ENCODE peak calls at places on chromosome 2, in seven cellular contexts. M, Y, N, Z, S, K and B are unnamed samples.

GRCh38 chr2:159265171-159265576 is 21.3 kb downstream of the WDSUB1 start:
- DNase-seq in M (no peak), Y (no peak), N (no peak), Z (no peak), S (no peak), K (no peak), B (no peak)

GRCh38 chr2:96106991-96107882 is 9.1 kb downstream of the ADRA2B start:
- DNase-seq in M (peak), Y (peak), N (no peak), Z (no peak), S (no peak), K (no peak), B (no peak)

GRCh38 chr2:85796549-85797262 is 42.9 kb downstream of the ATOH8 start:
- DNase-seq in M (peak), Y (peak), N (no peak), Z (no peak), S (peak), K (peak), B (peak)

GRCh38 chr2:170377469-170378207 is 199.7 kb downstream of the MYO3B start:
- DNase-seq in M (no peak), Y (no peak), N (no peak), Z (peak), S (no peak), K (no peak), B (no peak)

GRCh38 chr2:224638338-224638823 is 53.2 kb upstream of the CUL3 start:
- DNase-seq in M (no peak), Y (no peak), N (no peak), Z (no peak), S (no peak), K (no peak), B (no peak)

GRCh38 chr2:240565267-240566202 is 2.7 kb upstream of the RNPEPL1 start:
- DNase-seq in M (no peak), Y (peak), N (peak), Z (peak), S (peak), K (peak), B (peak)

GRCh38 chr2:227406177-227407031 is 18.7 kb upstream of the SCYGR1 start:
- DNase-seq in M (peak), Y (peak), N (peak), Z (peak), S (peak), K (peak), B (peak)

GRCh38 chr2:113888641-113889470 is 1.0 kb upstream of the ACTR3 start:
- DNase-seq in M (no peak), Y (no peak), N (peak), Z (no peak), S (no peak), K (no peak), B (no peak)

GRCh38 chr2:71243548-71244301 is 16.8 kb upstream of the PAIP2B start:
- DNase-seq in M (peak), Y (peak), N (no peak), Z (no peak), S (no peak), K (peak), B (peak)